ENCODE peak calls at places on chromosomes 6 and 20, in eight cellular contexts. T is brain microvascular endothelial cell, R is astrocyte of the spinal cord, Z is fibroblast of lung, E is activated B cell treated with CpG ODN at 0.5 μM for 24 hours, O is tibial nerve, H is cardiac muscle cell, L is Peyer's patch. X is an unnamed sample.

GRCh38 chr6:105402090-105402980 is 547 bp downstream of the PREP start:
- DNase-seq in O (no peak), E (no peak), L (no peak), H (peak; percentile 54), Z (peak; percentile 56), R (peak; percentile 48), T (peak; percentile 31), X (peak; percentile 53)

GRCh38 chr6:170522565-170523183 is 30.4 kb downstream of the PSMB1 start:
- DNase-seq in L (no peak), T (no peak), R (no peak), H (peak; percentile 22), E (no peak), Z (peak; percentile 11), O (no peak), X (no peak)

GRCh38 chr6:158322724-158323560 is 10.7 kb downstream of the TULP4 start:
- DNase-seq in L (no peak), T (no peak), Z (peak; percentile 68), H (peak; percentile 72), O (no peak), E (no peak), R (peak; percentile 59), X (no peak)

GRCh38 chr6:20630617-20631448 is 96.6 kb downstream of the CDKAL1 start:
- DNase-seq in T (no peak), L (no peak), O (no peak), Z (no peak), E (no peak), R (no peak), H (no peak), X (no peak)

GRCh38 chr6:7431241-7431593 is 41.6 kb downstream of the RIOK1 start:
- DNase-seq in Z (no peak), R (no peak), E (no peak), L (no peak), O (no peak), H (no peak), T (no peak), X (no peak)

GRCh38 chr20:36017034-36017951 is 48.9 kb downstream of the CNBD2 start:
- DNase-seq in T (peak; percentile 49), L (no peak), R (peak; percentile 53), Z (peak; percentile 59), H (peak; percentile 84), E (no peak), O (no peak), X (no peak)

GRCh38 chr20:54459279-54459678 is 16.1 kb upstream of the DOK5 start:
- DNase-seq in R (no peak), H (no peak), O (no peak), L (no peak), Z (no peak), T (no peak), E (no peak), X (no peak)

GRCh38 chr20:18466894-18467678 is at the start of the genes DZANK1 and POLR3F:
- DNase-seq in Z (peak; percentile 96), L (peak; percentile 96), R (peak; percentile 98), O (peak; percentile 91), H (peak; percentile 97), E (peak; percentile 88), T (peak; percentile 95), X (peak; percentile 88)

GRCh38 chr6:106751501-106752252 is 122.3 kb downstream of the QRSL1 start:
- DNase-seq in O (no peak), H (no peak), Z (no peak), R (no peak), L (no peak), T (no peak), E (no peak), X (no peak)

GRCh38 chr20:14775778-14776177 is 438.4 kb upstream of the FLRT3 start:
- DNase-seq in T (peak; percentile 98), E (no peak), L (no peak), R (peak; percentile 29), Z (peak; percentile 7), O (no peak), H (peak; percentile 35), X (no peak)

GRCh38 chr6:90187437-90188049 is 109.1 kb downstream of the BACH2 start:
- DNase-seq in L (no peak), O (no peak), H (no peak), E (no peak), Z (no peak), T (no peak), R (no peak), X (no peak)

GRCh38 chr20:61185841-61186601 is 66.0 kb upstream of the CDH4 start:
- DNase-seq in R (peak; percentile 94), T (peak; percentile 95), O (no peak), Z (peak; percentile 96), H (peak; percentile 90), E (no peak), L (no peak), X (no peak)

GRCh38 chr6:109853426-109853825 is 124.7 kb upstream of the GPR6 start:
- DNase-seq in R (no peak), E (no peak), L (no peak), H (no peak), O (no peak), T (no peak), Z (no peak), X (no peak)

GRCh38 chr6:131368077-131368911 is 204.7 kb upstream of the ARG1 start:
- DNase-seq in Z (peak; percentile 15), O (peak; percentile 17), T (no peak), L (no peak), E (peak; percentile 19), R (peak; percentile 49), H (peak; percentile 74), X (no peak)

GRCh38 chr6:127851197-127851596 is 49.7 kb downstream of the THEMIS start:
- DNase-seq in R (peak; percentile 16), Z (no peak), E (no peak), T (peak; percentile 38), L (no peak), O (no peak), H (no peak), X (no peak)
- TF ChIP-seq CTCF in R (no peak), Z (no peak), E (no peak), T (no peak), L (no peak), O (no peak), H (no peak), X (no peak)

DNA sequence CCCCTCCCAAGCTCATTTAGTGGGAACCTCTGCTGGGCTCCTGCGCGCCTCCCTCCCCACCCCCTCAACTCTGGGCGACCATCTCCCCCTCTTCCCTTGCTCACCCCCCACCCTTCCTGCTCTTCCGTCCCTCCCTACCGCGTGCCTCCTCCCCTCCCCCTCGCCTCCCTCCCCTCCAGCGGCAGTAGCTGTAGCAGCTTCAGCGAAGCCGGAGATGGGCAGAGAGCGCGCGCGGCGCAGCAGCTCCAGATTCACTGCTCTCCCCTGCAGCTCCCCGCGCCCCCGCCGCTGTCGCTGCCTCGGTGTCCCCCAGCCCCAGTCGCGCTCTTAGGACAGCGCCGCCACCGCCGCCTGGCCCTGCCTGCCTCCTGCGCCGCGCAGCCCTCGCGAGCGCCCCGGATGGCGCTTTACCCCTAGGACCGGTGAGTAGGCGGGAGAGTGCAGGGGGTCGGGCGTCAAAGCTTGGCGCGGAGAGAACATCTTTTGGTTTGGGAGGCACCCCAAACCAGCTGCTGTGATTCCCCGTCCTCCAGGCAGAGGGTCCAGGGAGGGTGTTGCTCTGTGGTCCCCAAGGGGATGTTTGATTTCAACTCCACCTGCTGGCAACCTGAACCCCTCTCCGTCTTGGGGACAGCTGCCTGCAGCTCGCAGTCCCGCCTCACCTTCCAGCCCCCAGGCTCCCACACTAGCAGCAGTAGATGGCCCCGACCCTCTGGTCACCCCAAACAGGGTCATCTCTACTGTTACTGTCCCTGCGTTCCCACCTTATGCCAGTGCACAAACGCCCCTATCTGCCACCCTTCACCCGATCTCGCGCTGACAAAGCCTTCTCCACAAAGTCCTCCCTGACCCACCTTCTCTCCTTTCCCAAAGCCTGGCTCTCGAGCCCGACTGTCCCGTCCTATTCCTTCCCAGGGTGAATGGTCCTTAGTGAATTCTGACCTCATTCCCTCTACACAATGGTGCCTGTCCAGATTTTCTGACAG is at the start of gene FUT9:
- DNase-seq in O (no peak), L (no peak), H (no peak), T (no peak), Z (no peak), R (no peak), E (no peak), X (no peak)
- TF ChIP-seq CTCF in O (no peak), L (no peak), H (no peak), T (no peak), Z (no peak), R (no peak), E (no peak), X (no peak)

GRCh38 chr6:166010585-166010984 is 157.1 kb downstream of the TBXT start:
- DNase-seq in H (no peak), O (no peak), Z (no peak), T (no peak), E (no peak), L (no peak), R (no peak), X (no peak)

GRCh38 chr6:166007349-166008263 is 160.0 kb downstream of the TBXT start:
- DNase-seq in O (no peak), L (no peak), H (peak; percentile 88), T (peak; percentile 79), E (no peak), Z (peak; percentile 87), R (peak; percentile 83), X (no peak)

GRCh38 chr6:166010136-166010535 is 157.5 kb downstream of the TBXT start:
- DNase-seq in R (no peak), Z (no peak), L (no peak), T (no peak), E (no peak), O (no peak), H (no peak), X (no peak)

GRCh38 chr6:166009385-166010031 is 158.1 kb downstream of the TBXT start:
- DNase-seq in R (no peak), L (no peak), O (no peak), T (no peak), H (no peak), Z (peak; percentile 39), E (no peak), X (no peak)

GRCh38 chr6:166008441-166009369 is 158.9 kb downstream of the TBXT start:
- DNase-seq in H (peak; percentile 84), R (peak; percentile 64), Z (peak; percentile 77), L (no peak), E (no peak), T (peak; percentile 80), O (no peak), X (no peak)
- TF ChIP-seq CTCF in H (peak; percentile 25), R (peak; percentile 16), Z (no peak), L (no peak), E (no peak), T (peak; percentile 51), O (no peak), X (no peak)

GRCh38 chr20:32823737-32824588 is 4.2 kb downstream of the MAPRE1 start:
- DNase-seq in L (no peak), R (no peak), Z (peak; percentile 12), T (no peak), O (no peak), H (peak; percentile 36), E (no peak), X (no peak)

GRCh38 chr20:32820698-32821378 is 1.1 kb downstream of the MAPRE1 start:
- DNase-seq in E (no peak), R (no peak), L (no peak), T (no peak), H (no peak), O (no peak), Z (peak; percentile 19), X (no peak)

GRCh38 chr20:32822189-32822588 is 2.4 kb downstream of the MAPRE1 start:
- DNase-seq in E (no peak), O (no peak), H (no peak), R (no peak), Z (no peak), L (no peak), T (no peak), X (no peak)

GRCh38 chr20:32820000-32820697 is 395 bp downstream of the MAPRE1 start:
- DNase-seq in H (peak; percentile 70), T (no peak), E (no peak), R (peak; percentile 50), O (peak; percentile 28), L (no peak), Z (peak; percentile 42), X (peak; percentile 60)

GRCh38 chr20:32823078-32823477 is 3.3 kb downstream of the MAPRE1 start:
- DNase-seq in Z (peak; percentile 82), O (no peak), R (peak; percentile 66), T (peak; percentile 68), L (no peak), E (no peak), H (peak; percentile 76), X (peak; percentile 59)
- TF ChIP-seq CTCF in Z (peak; percentile 30), O (no peak), R (peak; percentile 25), T (peak; percentile 52), L (no peak), E (no peak), H (peak; percentile 24), X (no peak)

X was measured in CD14-positive monocyte.